ENCODE peak calls at places on chromosomes 1 and 21, in eight cellular contexts. Y, B, U, S, N, K, C and D are unnamed samples.

GRCh38 chr1:202018476-202019234 is 8.3 kb downstream of the ELF3 start:
- DNase-seq in Y (peak; percentile 85), S (no peak), N (peak; percentile 93), U (no peak), C (no peak), K (no peak), B (peak; percentile 43), D (peak; percentile 81)

GRCh38 chr1:8317647-8318360 is at the start of gene SLC45A1:
- DNase-seq in C (no peak), Y (no peak), U (peak; percentile 63), K (peak; percentile 88), S (peak; percentile 54), B (peak; percentile 57), N (peak; percentile 95), D (peak; percentile 29)

GRCh38 chr1:201499795-201500669 is 6.9 kb downstream of the CSRP1 start:
- DNase-seq in Y (no peak), K (peak; percentile 34), U (no peak), B (no peak), N (no peak), S (no peak), C (no peak), D (no peak)

GRCh38 chr1:210402560-210402959 is 73.9 kb downstream of the HHAT start:
- DNase-seq in S (no peak), U (no peak), B (no peak), C (no peak), Y (no peak), N (no peak), K (no peak), D (no peak)

GRCh38 chr1:234782057-234782800 is 172.3 kb upstream of the IRF2BP2 start:
- DNase-seq in B (no peak), K (peak; percentile 26), C (no peak), U (no peak), Y (no peak), S (no peak), N (no peak), D (no peak)

GRCh38 chr1:63073530-63074306 is 248.6 kb upstream of the FOXD3 start:
- DNase-seq in B (peak; percentile 38), Y (no peak), U (no peak), S (peak; percentile 21), C (no peak), K (peak; percentile 39), N (no peak), D (no peak)

GRCh38 chr1:239893127-239893731 is 198.5 kb upstream of the FMN2 start:
- DNase-seq in C (no peak), U (no peak), N (no peak), B (no peak), K (no peak), Y (no peak), S (no peak), D (no peak)

GRCh38 chr1:173937062-173937461 is 19.9 kb upstream of the SERPINC1 start:
- DNase-seq in Y (no peak), B (no peak), S (no peak), K (no peak), U (no peak), C (no peak), N (no peak), D (no peak)

GRCh38 chr21:45385549-45386050 is 19.4 kb upstream of the COL18A1 start:
- DNase-seq in S (no peak), N (no peak), K (no peak), U (no peak), B (no peak), C (no peak), Y (no peak), D (no peak)

GRCh38 chr1:212039622-212040021 is 4.1 kb downstream of the DTL start:
- DNase-seq in U (no peak), C (no peak), Y (no peak), B (no peak), N (no peak), S (no peak), K (no peak), D (no peak)

GRCh38 chr1:224266105-224266935 is 63.7 kb downstream of the NVL start:
- DNase-seq in C (no peak), B (no peak), U (no peak), K (no peak), N (no peak), S (no peak), Y (no peak), D (no peak)

GRCh38 chr1:85133565-85134159 is 67.2 kb downstream of the SYDE2 start:
- DNase-seq in S (peak; percentile 12), Y (no peak), B (no peak), C (no peak), K (peak; percentile 74), U (no peak), N (no peak), D (no peak)

GRCh38 chr1:205069371-205070125 is 14.7 kb downstream of the TMEM81 start:
- DNase-seq in K (no peak), Y (no peak), U (no peak), S (no peak), C (no peak), B (no peak), N (no peak), D (no peak)

GRCh38 chr1:240029418-240029817 is 62.3 kb upstream of the FMN2 start:
- DNase-seq in S (no peak), B (peak; percentile 39), U (no peak), N (no peak), Y (no peak), C (no peak), K (no peak), D (no peak)

GRCh38 chr1:107135466-107135865 is 5.4 kb upstream of the NTNG1 start:
- DNase-seq in S (peak; percentile 50), N (no peak), Y (peak; percentile 3), U (peak; percentile 66), B (peak; percentile 74), K (peak; percentile 72), C (no peak), D (no peak)

GRCh38 chr1:60126733-60127132 is 53.2 kb upstream of the C1orf87 start:
- DNase-seq in B (peak; percentile 48), K (peak; percentile 18), S (no peak), C (no peak), U (peak; percentile 12), N (no peak), Y (no peak), D (no peak)

GRCh38 chr1:29827237-29827750 is 591.0 kb downstream of the PTPRU start:
- DNase-seq in Y (no peak), B (no peak), S (no peak), C (no peak), N (no peak), K (no peak), U (no peak), D (no peak)

GRCh38 chr1:91383461-91383860 is 21.2 kb downstream of the HFM1 start:
- DNase-seq in Y (no peak), N (no peak), B (no peak), C (no peak), U (peak; percentile 73), S (no peak), K (no peak), D (no peak)

GRCh38 chr1:166169182-166169581 is 2.4 kb upstream of the FAM78B start:
- DNase-seq in K (no peak), Y (no peak), U (no peak), S (no peak), B (no peak), N (no peak), C (no peak), D (no peak)

GRCh38 chr1:89489037-89489729 is 35.4 kb upstream of the LRRC8B start:
- DNase-seq in C (no peak), K (no peak), B (no peak), N (no peak), U (peak; percentile 62), S (no peak), Y (no peak), D (no peak)

GRCh38 chr1:173191011-173191410 is 16.1 kb downstream of the TNFSF4 start:
- DNase-seq in Y (no peak), C (no peak), U (no peak), B (no peak), S (no peak), N (no peak), K (no peak), D (no peak)

GRCh38 chr21:41765393-41765950 is 1.4 kb downstream of the RIPK4 start:
- DNase-seq in S (no peak), B (no peak), U (no peak), N (no peak), K (no peak), Y (no peak), C (no peak), D (no peak)
- H3K4me2 ChIP-seq in S (no peak overlapping the region), B (peak overlapping the region; percentile 79), U (no peak overlapping the region), N (no peak overlapping the region), K (peak overlapping the region; percentile 76), Y (peak overlapping the region; percentile 97), C (peak overlapping the region; percentile 95), D (peak overlapping the region; percentile 94)

DNA sequence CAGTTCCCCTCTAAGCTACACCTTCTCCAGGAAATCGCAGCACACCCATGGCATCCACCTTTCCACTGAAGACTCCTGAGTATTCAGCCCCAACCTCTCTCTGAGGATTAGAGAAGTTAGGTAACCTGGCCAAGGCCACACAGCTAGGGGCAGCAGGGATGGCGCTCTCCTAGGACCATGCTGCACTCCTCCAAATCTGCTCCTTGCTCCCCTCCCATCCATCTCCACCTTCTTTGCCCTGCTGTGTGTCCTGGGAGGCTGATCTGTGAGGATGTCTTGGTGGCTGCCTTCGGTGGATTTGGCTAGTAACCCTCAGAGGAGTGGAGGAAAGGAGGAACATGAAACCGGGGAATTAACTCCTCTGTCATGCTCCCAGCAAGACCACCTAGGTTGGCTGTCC is 20.0 kb upstream of the PROK1 start:
- DNase-seq in K (no peak), Y (no peak), B (no peak), C (no peak), N (no peak), S (no peak), U (no peak), D (no peak)
- H3K4me2 ChIP-seq in K (no peak overlapping the region), Y (peak overlapping the region; percentile 15), B (no peak overlapping the region), C (no peak overlapping the region), N (no peak overlapping the region), S (no peak overlapping the region), U (no peak overlapping the region), D (no peak overlapping the region)

GRCh38 chr21:23016617-23017016 is 2018.4 kb downstream of the NCAM2 start:
- DNase-seq in K (peak; percentile 57), S (no peak), C (no peak), Y (no peak), N (no peak), B (peak; percentile 75), U (no peak), D (no peak)
- H3K4me2 ChIP-seq in K (no peak overlapping the region), S (no peak overlapping the region), C (no peak overlapping the region), Y (no peak overlapping the region), N (no peak overlapping the region), B (no peak overlapping the region), U (no peak overlapping the region), D (no peak overlapping the region)

GRCh38 chr1:159090566-159091546 is 14.3 kb upstream of the AIM2 start:
- DNase-seq in B (no peak), U (peak; percentile 12), K (no peak), N (no peak), Y (no peak), S (no peak), C (no peak), D (no peak)
- H3K4me2 ChIP-seq in B (no peak overlapping the region), U (peak overlapping the region; percentile 11), K (no peak overlapping the region), N (no peak overlapping the region), Y (no peak overlapping the region), S (no peak overlapping the region), C (peak overlapping the region; percentile 79), D (no peak overlapping the region)